ENCODE peak calls at places on chromosomes 13 and 19, in ten cellular contexts. One of them, this sample, is unnamed.

GRCh38 chr19:34232566-34233481 is 21.5 kb upstream of the GARRE1 start:
- DNase-seq in choroid plexus epithelial cell: peak
- DNase-seq in endothelial cell: no peak
- DNase-seq in GM12864: no peak
- DNase-seq in brain microvascular endothelial cell: peak
- DNase-seq in cardiac muscle cell: no peak
- DNase-seq in tibial nerve: peak
- DNase-seq in fibroblast of pulmonary artery: peak
- DNase-seq in psoas muscle: peak
- DNase-seq in H9: no peak
- DNase-seq in this sample: peak

GRCh38 chr19:42132030-42132628 is at the start of gene POU2F2:
- DNase-seq in choroid plexus epithelial cell: no peak
- DNase-seq in endothelial cell: no peak
- DNase-seq in GM12864: peak
- DNase-seq in brain microvascular endothelial cell: no peak
- DNase-seq in cardiac muscle cell: no peak
- DNase-seq in tibial nerve: peak
- DNase-seq in fibroblast of pulmonary artery: no peak
- DNase-seq in psoas muscle: peak
- DNase-seq in H9: peak
- DNase-seq in this sample: peak

GRCh38 chr19:17248011-17248776 is 2.5 kb upstream of the NR2F6 start:
- DNase-seq in choroid plexus epithelial cell: no peak
- DNase-seq in endothelial cell: no peak
- DNase-seq in GM12864: no peak
- DNase-seq in brain microvascular endothelial cell: no peak
- DNase-seq in cardiac muscle cell: no peak
- DNase-seq in tibial nerve: no peak
- DNase-seq in fibroblast of pulmonary artery: no peak
- DNase-seq in psoas muscle: no peak
- DNase-seq in H9: peak
- DNase-seq in this sample: no peak

GRCh38 chr19:49557641-49558325 is 22.6 kb downstream of the NOSIP start:
- DNase-seq in choroid plexus epithelial cell: no peak
- DNase-seq in endothelial cell: no peak
- DNase-seq in GM12864: no peak
- DNase-seq in brain microvascular endothelial cell: no peak
- DNase-seq in cardiac muscle cell: no peak
- DNase-seq in tibial nerve: no peak
- DNase-seq in fibroblast of pulmonary artery: no peak
- DNase-seq in psoas muscle: no peak
- DNase-seq in H9: no peak
- DNase-seq in this sample: no peak

GRCh38 chr13:74062933-74063332 is 71.3 kb downstream of the KLF12 start:
- DNase-seq in choroid plexus epithelial cell: peak
- DNase-seq in endothelial cell: no peak
- DNase-seq in GM12864: peak
- DNase-seq in brain microvascular endothelial cell: peak
- DNase-seq in cardiac muscle cell: peak
- DNase-seq in tibial nerve: peak
- DNase-seq in fibroblast of pulmonary artery: peak
- DNase-seq in psoas muscle: peak
- DNase-seq in H9: no peak
- DNase-seq in this sample: peak

GRCh38 chr13:79282976-79283375 is 123.1 kb downstream of the RBM26 start:
- DNase-seq in choroid plexus epithelial cell: peak
- DNase-seq in endothelial cell: no peak
- DNase-seq in GM12864: no peak
- DNase-seq in brain microvascular endothelial cell: no peak
- DNase-seq in cardiac muscle cell: no peak
- DNase-seq in tibial nerve: no peak
- DNase-seq in fibroblast of pulmonary artery: no peak
- DNase-seq in psoas muscle: no peak
- DNase-seq in H9: no peak
- DNase-seq in this sample: no peak

GRCh38 chr19:53196777-53197396 is 3.7 kb upstream of the ZNF665 start:
- DNase-seq in choroid plexus epithelial cell: peak
- DNase-seq in endothelial cell: peak
- DNase-seq in GM12864: peak
- DNase-seq in brain microvascular endothelial cell: peak
- DNase-seq in cardiac muscle cell: peak
- DNase-seq in tibial nerve: peak
- DNase-seq in fibroblast of pulmonary artery: peak
- DNase-seq in psoas muscle: peak
- DNase-seq in H9: peak
- DNase-seq in this sample: peak

GRCh38 chr19:5828661-5829566 is 10.6 kb downstream of the FUT6 start:
- DNase-seq in choroid plexus epithelial cell: peak
- DNase-seq in endothelial cell: no peak
- DNase-seq in GM12864: no peak
- DNase-seq in brain microvascular endothelial cell: no peak
- DNase-seq in cardiac muscle cell: peak
- DNase-seq in tibial nerve: no peak
- DNase-seq in fibroblast of pulmonary artery: peak
- DNase-seq in psoas muscle: no peak
- DNase-seq in H9: peak
- DNase-seq in this sample: peak

GRCh38 chr19:47112166-47112663 is 1.4 kb downstream of the ZC3H4 start:
- DNase-seq in choroid plexus epithelial cell: peak
- DNase-seq in endothelial cell: peak
- DNase-seq in GM12864: peak
- DNase-seq in brain microvascular endothelial cell: peak
- DNase-seq in cardiac muscle cell: peak
- DNase-seq in tibial nerve: peak
- DNase-seq in fibroblast of pulmonary artery: peak
- DNase-seq in psoas muscle: peak
- DNase-seq in H9: peak
- DNase-seq in this sample: peak

GRCh38 chr19:29665215-29665825 is at the start of gene PLEKHF1:
- DNase-seq in choroid plexus epithelial cell: peak
- DNase-seq in endothelial cell: peak
- DNase-seq in GM12864: no peak
- DNase-seq in brain microvascular endothelial cell: peak
- DNase-seq in cardiac muscle cell: peak
- DNase-seq in tibial nerve: peak
- DNase-seq in fibroblast of pulmonary artery: peak
- DNase-seq in psoas muscle: peak
- DNase-seq in H9: peak
- DNase-seq in this sample: peak

GRCh38 chr19:46181386-46181774 is 33.3 kb downstream of the IGFL2 start:
- DNase-seq in choroid plexus epithelial cell: peak
- DNase-seq in endothelial cell: no peak
- DNase-seq in GM12864: no peak
- DNase-seq in brain microvascular endothelial cell: no peak
- DNase-seq in cardiac muscle cell: no peak
- DNase-seq in tibial nerve: no peak
- DNase-seq in fibroblast of pulmonary artery: peak
- DNase-seq in psoas muscle: no peak
- DNase-seq in H9: no peak
- DNase-seq in this sample: peak

GRCh38 chr13:81917829-81918228 is 1576.9 kb upstream of the SPRY2 start:
- DNase-seq in choroid plexus epithelial cell: no peak
- DNase-seq in endothelial cell: no peak
- DNase-seq in GM12864: no peak
- DNase-seq in brain microvascular endothelial cell: no peak
- DNase-seq in cardiac muscle cell: no peak
- DNase-seq in tibial nerve: no peak
- DNase-seq in fibroblast of pulmonary artery: no peak
- DNase-seq in psoas muscle: no peak
- DNase-seq in H9: no peak
- DNase-seq in this sample: peak

DNA sequence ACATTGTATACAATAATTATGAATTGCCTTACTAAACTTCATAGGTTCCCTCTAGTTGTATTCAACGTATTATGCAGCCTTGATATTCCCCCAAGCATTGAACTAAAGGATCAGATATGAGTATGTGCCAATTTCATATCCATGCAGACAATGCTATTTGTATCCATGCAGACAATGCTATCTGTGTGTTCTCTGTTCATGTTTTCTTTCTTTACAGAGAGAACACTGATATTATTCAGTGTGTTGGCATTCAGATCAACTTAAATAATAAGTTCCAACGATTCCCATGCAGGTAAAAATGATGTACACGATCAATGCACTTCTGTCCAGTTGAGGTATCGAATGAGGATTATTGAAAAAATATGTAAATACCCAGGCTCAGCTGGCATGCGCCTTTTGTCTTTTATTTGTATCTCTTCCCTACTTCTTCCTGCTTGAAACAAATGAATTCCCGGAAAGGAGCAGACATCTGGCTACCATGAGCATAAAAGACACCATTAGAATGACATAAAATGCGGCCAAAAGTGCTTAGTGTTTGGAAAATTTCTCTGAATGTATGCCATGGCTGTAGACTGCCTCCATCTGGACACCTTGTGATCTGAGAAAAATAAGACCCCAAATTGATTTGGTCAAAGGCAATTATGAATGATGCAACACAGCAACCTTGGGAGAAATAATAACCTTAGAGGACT is 731.5 kb downstream of the SLITRK1 start:
- DNase-seq in choroid plexus epithelial cell: peak
- DNase-seq in endothelial cell: no peak
- DNase-seq in GM12864: no peak
- DNase-seq in brain microvascular endothelial cell: no peak
- DNase-seq in cardiac muscle cell: no peak
- DNase-seq in tibial nerve: no peak
- DNase-seq in fibroblast of pulmonary artery: no peak
- DNase-seq in psoas muscle: no peak
- DNase-seq in H9: no peak
- DNase-seq in this sample: no peak
- TF ChIP-seq CTCF in choroid plexus epithelial cell: peak
- TF ChIP-seq CTCF in endothelial cell: no peak
- TF ChIP-seq CTCF in GM12864: no peak
- TF ChIP-seq CTCF in brain microvascular endothelial cell: no peak
- TF ChIP-seq CTCF in cardiac muscle cell: no peak
- TF ChIP-seq CTCF in tibial nerve: no peak
- TF ChIP-seq CTCF in fibroblast of pulmonary artery: no peak
- TF ChIP-seq CTCF in psoas muscle: no peak
- TF ChIP-seq CTCF in H9: no peak
- TF ChIP-seq CTCF in this sample: no peak

DNA sequence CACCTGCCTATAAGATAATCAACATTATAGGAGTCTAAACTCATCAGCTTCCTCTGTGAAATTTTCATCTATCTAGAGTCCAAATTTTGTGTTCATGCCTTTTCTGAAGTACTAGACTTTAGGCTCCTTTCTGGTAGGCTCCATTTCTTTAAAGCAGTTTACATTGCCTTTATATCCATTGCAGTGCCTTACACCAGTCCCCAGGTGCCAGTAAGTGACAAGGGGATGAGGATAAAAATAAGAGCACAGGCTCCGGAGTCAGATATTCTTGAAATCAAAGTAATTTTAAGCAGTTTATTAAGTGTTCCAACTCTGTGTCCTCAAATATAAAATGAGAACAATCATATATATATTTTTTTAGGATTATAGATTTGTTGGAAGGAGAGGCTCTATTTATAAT is 10.6 kb upstream of the CYSLTR2 start:
- DNase-seq in choroid plexus epithelial cell: no peak
- DNase-seq in endothelial cell: no peak
- DNase-seq in GM12864: no peak
- DNase-seq in brain microvascular endothelial cell: no peak
- DNase-seq in cardiac muscle cell: no peak
- DNase-seq in tibial nerve: no peak
- DNase-seq in fibroblast of pulmonary artery: no peak
- DNase-seq in psoas muscle: no peak
- DNase-seq in H9: no peak
- DNase-seq in this sample: no peak
- TF ChIP-seq CTCF in choroid plexus epithelial cell: no peak
- TF ChIP-seq CTCF in endothelial cell: no peak
- TF ChIP-seq CTCF in GM12864: no peak
- TF ChIP-seq CTCF in brain microvascular endothelial cell: peak
- TF ChIP-seq CTCF in cardiac muscle cell: no peak
- TF ChIP-seq CTCF in tibial nerve: no peak
- TF ChIP-seq CTCF in fibroblast of pulmonary artery: no peak
- TF ChIP-seq CTCF in psoas muscle: no peak
- TF ChIP-seq CTCF in H9: peak
- TF ChIP-seq CTCF in this sample: no peak

DNA sequence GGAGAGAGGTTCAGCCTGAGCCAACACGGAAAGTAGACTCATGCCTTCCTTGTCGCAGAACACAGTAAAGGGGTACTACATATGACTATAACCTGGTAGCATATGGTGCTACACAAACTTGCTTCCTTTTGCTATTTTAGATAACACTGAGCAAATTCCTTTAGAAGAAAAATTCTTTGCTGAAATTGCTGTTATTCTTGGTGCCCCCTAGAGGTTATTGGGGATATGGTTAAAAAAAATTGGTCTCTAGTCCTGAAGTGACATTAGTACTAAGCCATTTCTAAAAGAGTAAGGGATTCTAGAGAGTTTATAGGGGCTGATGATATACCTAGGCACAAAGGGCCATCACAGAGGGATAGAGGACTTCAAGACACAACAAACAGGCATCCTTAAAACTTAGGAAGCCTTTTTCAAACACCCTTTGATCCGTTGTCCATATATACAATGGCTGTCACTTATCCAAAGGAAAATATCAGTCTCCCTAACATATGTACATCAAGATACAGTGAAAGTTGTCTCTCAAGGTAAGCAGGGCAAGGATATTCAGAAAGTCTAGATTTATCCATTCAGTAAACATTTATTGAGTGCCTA is 13.9 kb upstream of the HS6ST3 start:
- DNase-seq in choroid plexus epithelial cell: peak
- DNase-seq in endothelial cell: no peak
- DNase-seq in GM12864: no peak
- DNase-seq in brain microvascular endothelial cell: peak
- DNase-seq in cardiac muscle cell: peak
- DNase-seq in tibial nerve: no peak
- DNase-seq in fibroblast of pulmonary artery: peak
- DNase-seq in psoas muscle: no peak
- DNase-seq in H9: no peak
- DNase-seq in this sample: no peak
- TF ChIP-seq CTCF in choroid plexus epithelial cell: peak
- TF ChIP-seq CTCF in endothelial cell: peak
- TF ChIP-seq CTCF in GM12864: peak
- TF ChIP-seq CTCF in brain microvascular endothelial cell: peak
- TF ChIP-seq CTCF in cardiac muscle cell: peak
- TF ChIP-seq CTCF in tibial nerve: peak
- TF ChIP-seq CTCF in fibroblast of pulmonary artery: peak
- TF ChIP-seq CTCF in psoas muscle: peak
- TF ChIP-seq CTCF in H9: peak
- TF ChIP-seq CTCF in this sample: peak

DNA sequence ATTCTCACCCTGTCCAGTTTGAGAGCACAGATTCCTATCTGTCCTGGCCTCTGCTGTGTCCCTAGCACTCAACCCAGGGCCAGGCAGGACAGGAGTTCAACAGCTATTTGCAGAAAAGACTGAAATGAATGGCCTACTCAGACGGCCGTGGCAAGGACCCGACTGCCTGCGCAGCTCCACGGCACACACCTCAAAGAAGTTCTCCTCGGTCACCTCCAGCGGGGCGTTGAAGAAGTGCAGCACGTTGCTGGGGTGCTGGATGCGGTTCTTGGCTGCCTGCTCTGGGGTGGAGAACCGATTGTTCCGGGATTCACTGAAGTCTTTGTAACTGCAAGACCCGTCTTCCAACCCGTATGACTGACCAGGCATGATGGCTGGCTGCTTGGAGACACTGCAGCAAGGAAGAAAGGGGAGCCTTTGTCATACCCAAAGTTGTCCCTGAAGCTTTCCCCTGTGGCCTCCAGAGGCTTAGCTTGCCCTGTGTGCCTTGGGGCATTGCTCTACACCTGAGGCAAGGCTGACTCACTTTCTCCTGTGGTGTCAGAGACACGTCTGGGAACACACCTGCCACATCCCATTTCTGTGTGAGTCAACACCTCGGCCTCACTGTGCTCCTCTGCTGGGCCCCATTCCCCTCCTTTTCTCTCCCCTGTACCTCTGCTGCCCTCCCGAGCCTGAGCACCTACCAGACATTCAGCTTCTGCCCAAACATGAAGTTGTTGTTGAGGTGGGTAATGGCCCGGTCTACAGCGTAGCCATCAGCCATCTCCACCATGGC is 6.8 kb upstream of the ECH1 start:
- DNase-seq in choroid plexus epithelial cell: peak
- DNase-seq in endothelial cell: no peak
- DNase-seq in GM12864: no peak
- DNase-seq in brain microvascular endothelial cell: no peak
- DNase-seq in cardiac muscle cell: no peak
- DNase-seq in tibial nerve: no peak
- DNase-seq in fibroblast of pulmonary artery: no peak
- DNase-seq in psoas muscle: no peak
- DNase-seq in H9: no peak
- DNase-seq in this sample: no peak
- TF ChIP-seq CTCF in choroid plexus epithelial cell: no peak
- TF ChIP-seq CTCF in endothelial cell: no peak
- TF ChIP-seq CTCF in GM12864: no peak
- TF ChIP-seq CTCF in brain microvascular endothelial cell: peak
- TF ChIP-seq CTCF in cardiac muscle cell: no peak
- TF ChIP-seq CTCF in tibial nerve: no peak
- TF ChIP-seq CTCF in fibroblast of pulmonary artery: no peak
- TF ChIP-seq CTCF in psoas muscle: no peak
- TF ChIP-seq CTCF in H9: no peak
- TF ChIP-seq CTCF in this sample: no peak